ENCODE peak calls at places on chromosomes 5 and 9, in ten cellular contexts. J, I, T, C, G, U, N, P, S and X are unnamed samples.

GRCh38 chr9:1721219-1721618 is 293.9 kb upstream of the SMARCA2 start:
- DNase-seq in I (no peak), P (no peak), G (no peak), J (peak; percentile 27), U (no peak), N (no peak), S (no peak), C (no peak), T (no peak), X (no peak)

GRCh38 chr5:68436686-68437520 is 221.3 kb downstream of the PIK3R1 start:
- DNase-seq in I (no peak), C (no peak), G (no peak), N (no peak), U (no peak), T (no peak), S (no peak), J (no peak), P (no peak), X (no peak)

GRCh38 chr9:77827104-77827784 is 179.1 kb upstream of the GNA14 start:
- DNase-seq in C (no peak), S (no peak), N (no peak), J (no peak), G (no peak), T (no peak), I (no peak), U (no peak), P (no peak), X (no peak)

GRCh38 chr5:44952376-44952775 is 143.6 kb downstream of the MRPS30 start:
- DNase-seq in P (no peak), G (peak; percentile 51), U (no peak), J (no peak), N (peak; percentile 42), T (no peak), S (no peak), I (no peak), C (peak; percentile 48), X (no peak)

GRCh38 chr5:145937432-145938250 is 1.3 kb downstream of the SH3RF2 start:
- DNase-seq in S (no peak), C (peak; percentile 76), T (no peak), P (no peak), U (no peak), J (peak; percentile 65), N (peak; percentile 20), G (peak; percentile 23), I (no peak), X (no peak)

GRCh38 chr9:128167209-128167608 is 7.1 kb downstream of the BBLN start:
- DNase-seq in S (no peak), N (no peak), G (no peak), J (no peak), P (no peak), C (no peak), I (no peak), T (no peak), U (no peak), X (no peak)

GRCh38 chr5:18487928-18488480 is 853.7 kb downstream of the TAF11L14 start:
- DNase-seq in T (no peak), S (no peak), G (no peak), U (no peak), N (no peak), C (no peak), J (no peak), I (no peak), P (no peak), X (no peak)

GRCh38 chr5:133738271-133738670 is 125.9 kb upstream of the FSTL4 start:
- DNase-seq in N (no peak), G (no peak), J (no peak), T (no peak), P (no peak), I (no peak), S (no peak), C (no peak), U (no peak), X (peak; percentile 59)

GRCh38 chr9:137034709-137035506 is 3.0 kb upstream of the FUT7 start:
- DNase-seq in I (peak; percentile 78), P (no peak), S (peak; percentile 76), J (peak; percentile 86), N (peak; percentile 76), G (peak; percentile 87), U (no peak), T (peak; percentile 83), C (peak; percentile 91), X (peak; percentile 68)

GRCh38 chr9:137030931-137031527 is 859 bp downstream of the FUT7 start:
- DNase-seq in I (no peak), S (no peak), N (no peak), J (no peak), G (no peak), U (no peak), P (no peak), C (no peak), T (no peak), X (no peak)

GRCh38 chr9:137031904-137032639 is at the start of gene FUT7:
- DNase-seq in C (no peak), G (no peak), J (peak; percentile 34), N (no peak), I (no peak), T (no peak), S (no peak), P (no peak), U (no peak), X (no peak)

GRCh38 chr9:137034039-137034708 is 2.3 kb upstream of the FUT7 start:
- DNase-seq in N (no peak), C (no peak), P (no peak), U (no peak), G (no peak), T (no peak), S (no peak), I (no peak), J (peak; percentile 68), X (no peak)

DNA sequence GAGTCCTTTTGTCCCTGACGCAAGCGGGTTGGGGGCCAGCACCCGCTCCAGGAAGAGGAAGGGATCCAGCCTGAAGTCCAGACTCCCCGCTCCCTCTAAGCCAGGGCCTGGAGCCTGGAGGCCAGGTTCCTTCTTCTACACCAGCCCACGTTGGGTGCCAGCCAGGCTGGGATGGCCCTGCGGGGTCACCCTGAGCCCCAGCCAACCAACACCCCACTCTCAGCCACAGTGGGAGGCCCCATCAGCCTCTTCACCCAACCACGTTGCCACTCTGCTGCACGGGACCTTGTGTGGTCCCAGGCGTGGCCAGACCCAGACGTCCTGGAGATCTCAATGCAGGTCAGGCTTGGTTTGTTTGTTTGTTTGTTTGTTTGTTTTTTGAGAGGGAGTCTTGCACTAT is 1.0 kb upstream of the FUT7 start:
- DNase-seq in J (no peak), G (no peak), I (peak; percentile 65), S (no peak), T (peak; percentile 69), N (no peak), U (no peak), P (no peak), C (no peak), X (no peak)
- H3K4me3 ChIP-seq in J (peak overlapping the region; percentile 7), G (no peak overlapping the region), I (peak overlapping the region; percentile 28), S (no peak overlapping the region), T (peak overlapping the region; percentile 21), N (no peak overlapping the region), U (peak overlapping the region; percentile 52), P (no peak overlapping the region), C (no peak overlapping the region), X (no peak overlapping the region)

GRCh38 chr5:98923961-98924360 is 4.8 kb downstream of the CHD1 start:
- DNase-seq in T (no peak), C (no peak), P (no peak), J (no peak), I (no peak), G (no peak), U (no peak), S (no peak), N (no peak), X (no peak)

GRCh38 chr5:98927242-98927987 is 1.4 kb downstream of the CHD1 start:
- DNase-seq in T (no peak), C (peak; percentile 67), P (no peak), J (peak; percentile 70), G (peak; percentile 82), S (peak; percentile 21), N (peak; percentile 75), U (no peak), I (no peak), X (no peak)

GRCh38 chr5:98916540-98916939 is 12.3 kb downstream of the CHD1 start:
- DNase-seq in G (no peak), C (no peak), I (no peak), P (no peak), N (no peak), U (no peak), S (no peak), T (no peak), J (no peak), X (no peak)

GRCh38 chr5:98917433-98917832 is 11.4 kb downstream of the CHD1 start:
- DNase-seq in U (no peak), I (no peak), C (no peak), N (no peak), J (no peak), S (no peak), T (no peak), P (no peak), G (no peak), X (no peak)

DNA sequence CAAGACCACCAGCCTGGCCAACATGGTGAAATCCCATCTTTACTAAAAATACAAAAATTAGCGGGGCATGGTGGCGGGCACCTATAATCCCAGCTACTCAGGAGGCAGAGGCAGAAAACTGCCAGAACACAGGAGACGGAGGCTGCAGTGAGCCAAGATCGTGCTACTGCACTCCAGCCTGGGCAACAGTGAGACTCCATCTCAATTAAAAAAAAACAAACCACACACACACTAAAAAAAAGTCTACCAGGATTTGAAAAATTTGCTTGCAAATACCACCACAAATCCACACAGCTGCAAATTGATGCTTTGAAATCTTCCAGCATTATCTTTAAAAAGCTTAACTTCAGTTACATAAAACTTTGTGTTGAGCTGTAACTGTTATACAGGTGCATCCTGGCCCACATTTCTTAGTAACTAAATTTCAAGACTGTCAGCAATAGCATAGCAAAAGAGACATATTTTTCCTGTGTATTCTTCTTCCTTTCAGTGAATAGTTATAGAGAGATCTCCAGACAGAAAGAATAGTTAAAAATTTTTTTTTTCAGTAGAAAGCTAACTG is 6.8 kb downstream of the CHD1 start:
- DNase-seq in N (no peak), P (no peak), T (no peak), J (no peak), U (no peak), S (no peak), I (no peak), C (no peak), G (no peak), X (no peak)
- H3K4me3 ChIP-seq in N (no peak overlapping the region), P (no peak overlapping the region), T (no peak overlapping the region), J (no peak overlapping the region), U (no peak overlapping the region), S (no peak overlapping the region), I (no peak overlapping the region), C (no peak overlapping the region), G (no peak overlapping the region), X (no peak overlapping the region)

GRCh38 chr9:122214507-122214906 is 14.2 kb downstream of the LHX6 start:
- DNase-seq in J (no peak), I (no peak), C (no peak), S (no peak), T (no peak), G (no peak), N (no peak), U (no peak), P (no peak), X (no peak)

GRCh38 chr9:122215663-122216062 is 13.1 kb downstream of the LHX6 start:
- DNase-seq in J (no peak), G (no peak), I (no peak), C (no peak), T (no peak), U (no peak), N (no peak), P (no peak), S (no peak), X (no peak)

GRCh38 chr9:122213102-122213588 is 15.6 kb downstream of the LHX6 start:
- DNase-seq in I (no peak), C (no peak), G (no peak), S (no peak), J (no peak), U (no peak), T (no peak), N (no peak), P (no peak), X (no peak)

GRCh38 chr9:122212473-122213004 is 16.2 kb downstream of the LHX6 start:
- DNase-seq in C (no peak), U (no peak), G (no peak), P (no peak), J (no peak), N (no peak), I (no peak), S (no peak), T (no peak), X (no peak)

DNA sequence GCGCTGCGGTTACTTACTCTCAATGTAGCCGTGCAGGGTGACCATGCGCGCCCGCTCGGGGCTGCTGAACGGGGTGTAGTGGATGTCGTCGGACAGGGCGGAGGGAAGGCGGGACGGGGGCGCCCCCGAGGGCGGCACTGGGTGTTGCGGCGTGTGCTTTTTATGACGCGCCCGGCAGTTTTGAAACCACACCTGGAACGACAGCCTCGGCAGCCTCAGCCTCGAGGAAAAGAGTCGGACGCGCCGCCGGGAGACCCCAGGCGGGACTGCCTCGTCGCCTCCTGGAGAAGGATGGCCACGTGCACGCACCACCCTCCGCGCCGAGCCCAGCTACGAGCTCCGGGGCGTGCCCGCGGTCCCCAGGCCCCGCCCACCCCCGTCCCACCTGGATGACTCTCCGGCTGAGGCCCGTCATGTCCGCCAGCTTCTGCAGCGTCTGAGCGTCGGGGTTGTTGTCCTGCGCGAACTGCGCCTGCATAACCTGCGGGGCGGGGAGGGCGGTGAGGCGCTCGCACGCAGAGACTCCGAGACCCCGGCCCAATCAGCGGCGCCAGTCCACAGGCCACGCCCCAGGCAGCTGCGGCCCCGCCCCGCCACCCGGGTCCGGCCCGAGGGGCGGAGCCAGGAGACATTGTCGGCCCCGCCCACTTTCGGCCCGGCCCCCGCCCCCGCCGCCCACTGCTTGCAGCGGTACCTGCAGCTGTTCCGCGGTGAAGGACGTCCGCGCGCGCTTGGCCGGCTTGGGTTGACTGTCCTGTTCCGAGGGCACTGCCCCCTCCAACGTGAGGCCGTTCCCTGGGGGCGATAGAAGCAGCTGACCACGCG is 15.0 kb downstream of the LHX6 start:
- DNase-seq in S (peak; percentile 82), J (peak; percentile 64), U (no peak), P (peak; percentile 95), T (no peak), G (peak; percentile 40), C (peak; percentile 83), I (peak; percentile 44), N (no peak), X (no peak)
- H3K4me3 ChIP-seq in S (peak overlapping the region; percentile 70), J (peak overlapping the region; percentile 33), U (peak overlapping the region; percentile 62), P (peak overlapping the region; percentile 42), T (peak overlapping the region; percentile 40), G (peak overlapping the region; percentile 25), C (peak overlapping the region; percentile 24), I (peak overlapping the region; percentile 61), N (peak overlapping the region; percentile 10), X (no peak overlapping the region)

GRCh38 chr9:88658311-88658822 is 123.4 kb downstream of the NXNL2 start:
- DNase-seq in P (no peak), G (peak; percentile 45), C (peak; percentile 20), S (no peak), I (peak; percentile 50), N (peak; percentile 88), J (peak; percentile 29), T (peak; percentile 78), U (no peak), X (no peak)
- H3K4me3 ChIP-seq in P (no peak overlapping the region), G (no peak overlapping the region), C (no peak overlapping the region), S (no peak overlapping the region), I (no peak overlapping the region), N (no peak overlapping the region), J (no peak overlapping the region), T (no peak overlapping the region), U (no peak overlapping the region), X (no peak overlapping the region)